ENCODE peak calls at places on chromosome 18, in four cellular contexts. Y, X, P and A are unnamed samples.

GRCh38 chr18:58605027-58606020 is 23.6 kb downstream of the ALPK2 start:
- DNase-seq in P (no peak), Y (no peak), X (peak), A (no peak)

GRCh38 chr18:33898427-33898826 is 320.4 kb downstream of the ASXL3 start:
- DNase-seq in X (no peak), Y (no peak), P (no peak), A (no peak)

GRCh38 chr18:77057043-77057442 is 75.5 kb downstream of the MBP start:
- DNase-seq in X (no peak), Y (no peak), P (no peak), A (no peak)

GRCh38 chr18:75041586-75041985 is 167.4 kb downstream of the PTGR3 start:
- DNase-seq in X (peak), Y (no peak), P (no peak), A (no peak)

GRCh38 chr18:44682181-44682870 is 1.6 kb downstream of the SETBP1 start:
- DNase-seq in Y (no peak), P (no peak), X (no peak), A (peak)

GRCh38 chr18:24398515-24398914 is 891 bp upstream of the OSBPL1A start:
- DNase-seq in X (peak), P (no peak), Y (no peak), A (peak)

GRCh38 chr18:7559709-7560319 is 7.3 kb upstream of the PTPRM start:
- DNase-seq in Y (no peak), P (no peak), X (no peak), A (no peak)

GRCh38 chr18:63105636-63106316 is 213.8 kb downstream of the BCL2 start:
- DNase-seq in P (no peak), X (no peak), Y (no peak), A (no peak)

GRCh38 chr18:48789259-48789812 is 161.4 kb downstream of the SMAD7 start:
- DNase-seq in P (no peak), X (no peak), Y (no peak), A (no peak)

GRCh38 chr18:8084160-8084559 is 517.0 kb downstream of the PTPRM start:
- DNase-seq in P (peak), Y (peak), X (peak), A (peak)

GRCh38 chr18:12774982-12775381 is 72.1 kb downstream of the PSMG2 start:
- DNase-seq in X (no peak), P (no peak), Y (no peak), A (no peak)

GRCh38 chr18:70373062-70373519 is 84.2 kb downstream of the SOCS6 start:
- DNase-seq in X (peak), Y (no peak), P (no peak), A (no peak)

GRCh38 chr18:3345452-3345851 is 83.5 kb downstream of the MYL12B start:
- DNase-seq in P (no peak), Y (no peak), X (no peak), A (no peak)

GRCh38 chr18:3346487-3346886 is 84.6 kb downstream of the MYL12B start:
- DNase-seq in X (no peak), P (no peak), Y (no peak), A (no peak)

GRCh38 chr18:3347286-3347803 is 85.4 kb downstream of the MYL12B start:
- DNase-seq in X (no peak), P (no peak), Y (no peak), A (no peak)

GRCh38 chr18:3342628-3343027 is 80.7 kb downstream of the MYL12B start:
- DNase-seq in Y (no peak), X (no peak), P (no peak), A (no peak)

GRCh38 chr18:3345885-3346284 is 84.0 kb downstream of the MYL12B start:
- DNase-seq in P (no peak), X (no peak), Y (no peak), A (no peak)
- H2AFZ ChIP-seq in P (no peak), X (no peak), Y (no peak), A (no peak)

DNA sequence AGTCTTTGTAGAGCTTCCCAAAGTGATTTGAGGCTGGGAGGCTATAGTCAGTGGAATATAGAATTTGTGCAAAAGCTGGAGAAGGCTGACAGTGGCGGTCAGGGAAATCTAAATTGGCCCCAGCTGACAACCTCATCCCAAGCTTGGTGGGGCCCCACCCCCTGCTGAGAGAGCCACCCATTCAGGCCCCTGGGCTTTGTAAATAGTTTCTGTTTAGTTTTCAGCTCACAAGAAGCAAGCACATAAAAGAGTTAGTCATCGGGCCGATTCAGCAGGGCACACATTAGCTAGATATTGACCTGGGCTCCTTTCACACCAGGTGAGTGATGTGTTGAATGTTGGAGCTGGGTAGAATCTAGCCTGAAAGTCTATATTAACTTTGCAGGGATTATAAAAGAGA is 227.1 kb downstream of the VAPA start:
- DNase-seq in P (no peak), X (peak), Y (no peak), A (no peak)
- H2AFZ ChIP-seq in P (no peak), X (no peak), Y (peak), A (no peak)

GRCh38 chr18:22033085-22033484 is 136.3 kb upstream of the GATA6 start:
- DNase-seq in X (no peak), Y (no peak), P (no peak), A (no peak)
- H2AFZ ChIP-seq in X (no peak), Y (no peak), P (no peak), A (no peak)

GRCh38 chr18:35570182-35570581 is 11.4 kb upstream of the GALNT1 start:
- DNase-seq in P (no peak), Y (no peak), X (no peak), A (no peak)

GRCh38 chr18:35573531-35573930 is 8.0 kb upstream of the GALNT1 start:
- DNase-seq in X (no peak), P (no peak), Y (no peak), A (no peak)

GRCh38 chr18:35577045-35577848 is 4.3 kb upstream of the GALNT1 start:
- DNase-seq in P (no peak), Y (no peak), X (peak), A (no peak)

GRCh38 chr18:35571138-35571537 is 10.4 kb upstream of the GALNT1 start:
- DNase-seq in X (peak), Y (no peak), P (no peak), A (no peak)

DNA sequence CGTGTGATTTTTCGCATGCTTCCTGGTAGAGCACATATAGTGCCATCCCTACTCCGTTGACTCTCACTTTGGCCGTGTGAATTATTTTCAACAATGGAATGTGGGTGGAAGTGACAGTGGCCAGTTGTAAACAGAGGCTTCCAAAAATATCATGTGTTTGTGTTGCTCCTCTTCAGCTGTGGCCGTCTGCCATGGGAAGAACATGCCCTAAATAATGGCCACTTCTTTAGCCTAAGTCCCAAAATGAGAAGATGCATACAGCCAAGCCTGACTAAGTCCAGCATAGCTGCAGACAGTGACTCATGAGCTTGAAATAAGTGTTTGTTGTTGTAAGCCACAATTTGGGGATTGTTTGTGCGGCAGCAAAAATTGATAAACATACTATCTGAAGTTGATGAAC is 8.9 kb upstream of the GALNT1 start:
- DNase-seq in Y (no peak), P (no peak), X (peak), A (no peak)
- H2AFZ ChIP-seq in Y (no peak), P (no peak), X (no peak), A (no peak)